ENCODE peak calls at places on chromosomes 16 and 17, in nine cellular contexts. F, U, Q, A, L, H, I, B and E are unnamed samples.

GRCh38 chr17:16980813-16981731 is 9.2 kb upstream of the TNFRSF13B start:
- DNase-seq in F (peak), U (no peak), Q (peak), A (no peak), L (no peak), H (no peak), I (no peak), B (peak), E (peak)

GRCh38 chr17:13513039-13513405 is 88.7 kb downstream of the HS3ST3A1 start:
- DNase-seq in F (peak), U (no peak), Q (no peak), A (no peak), L (no peak), H (no peak), I (no peak), B (peak), E (no peak)

GRCh38 chr16:80824623-80825364 is 20.4 kb upstream of the CDYL2 start:
- DNase-seq in F (peak), U (no peak), Q (no peak), A (no peak), L (no peak), H (no peak), I (no peak), B (peak), E (no peak)

GRCh38 chr17:43637563-43638323 is 24.0 kb downstream of the MEOX1 start:
- DNase-seq in F (no peak), U (no peak), Q (no peak), A (no peak), L (no peak), H (no peak), I (no peak), B (no peak), E (no peak)

GRCh38 chr17:73089918-73090317 is 2.6 kb downstream of the SLC39A11 start:
- DNase-seq in F (no peak), U (no peak), Q (no peak), A (peak), L (no peak), H (no peak), I (no peak), B (no peak), E (no peak)

GRCh38 chr17:47735536-47736011 is 2.5 kb downstream of the TBX21 start:
- DNase-seq in F (no peak), U (no peak), Q (no peak), A (no peak), L (no peak), H (no peak), I (no peak), B (no peak), E (peak)

GRCh38 chr17:7330099-7331015 is 1.2 kb upstream of the NEURL4 start:
- DNase-seq in F (peak), U (peak), Q (peak), A (peak), L (peak), H (peak), I (peak), B (peak), E (peak)

GRCh38 chr16:71205482-71206131 is 24.9 kb downstream of the HYDIN start:
- DNase-seq in F (no peak), U (no peak), Q (peak), A (peak), L (no peak), H (no peak), I (no peak), B (no peak), E (no peak)

GRCh38 chr17:44087319-44087718 is 16.8 kb downstream of the G6PC3 start:
- DNase-seq in F (peak), U (no peak), Q (no peak), A (no peak), L (no peak), H (no peak), I (no peak), B (no peak), E (no peak)

GRCh38 chr17:65055708-65056638 is 567 bp downstream of the GNA13 start:
- DNase-seq in F (peak), U (no peak), Q (peak), A (peak), L (peak), H (peak), I (peak), B (peak), E (peak)

GRCh38 chr17:78484300-78485159 is 92.7 kb downstream of the DNAH17 start:
- DNase-seq in F (peak), U (no peak), Q (no peak), A (no peak), L (peak), H (peak), I (peak), B (no peak), E (peak)

GRCh38 chr17:63910096-63910495 is 962 bp downstream of the CSHL1 start:
- DNase-seq in F (no peak), U (no peak), Q (no peak), A (no peak), L (no peak), H (no peak), I (no peak), B (no peak), E (no peak)

GRCh38 chr16:9447195-9447551 is 355.7 kb downstream of the HAPSTR1 start:
- DNase-seq in F (no peak), U (no peak), Q (no peak), A (no peak), L (no peak), H (no peak), I (no peak), B (no peak), E (no peak)

GRCh38 chr17:72890711-72891110 is 201.8 kb downstream of the SLC39A11 start:
- DNase-seq in F (no peak), U (no peak), Q (no peak), A (no peak), L (no peak), H (no peak), I (no peak), B (peak), E (no peak)

GRCh38 chr16:81937305-81938038 is 73.8 kb downstream of the SDR42E1 start:
- DNase-seq in F (no peak), U (no peak), Q (no peak), A (no peak), L (no peak), H (no peak), I (no peak), B (peak), E (no peak)

GRCh38 chr16:17937003-17937402 is 399.5 kb downstream of the NPIPA8 start:
- DNase-seq in F (no peak), U (no peak), Q (no peak), A (no peak), L (no peak), H (no peak), I (no peak), B (peak), E (no peak)

GRCh38 chr17:77391668-77392375 is 251.1 kb downstream of the SEC14L1 start:
- DNase-seq in F (peak), U (no peak), Q (peak), A (no peak), L (no peak), H (no peak), I (no peak), B (peak), E (no peak)

GRCh38 chr17:41071606-41072375 is 6.1 kb upstream of the KRTAP2-4 start:
- DNase-seq in F (no peak), U (no peak), Q (no peak), A (no peak), L (no peak), H (no peak), I (no peak), B (no peak), E (no peak)

GRCh38 chr16:12062343-12063003 is 85.9 kb downstream of the SNX29 start:
- DNase-seq in F (no peak), U (no peak), Q (peak), A (no peak), L (no peak), H (no peak), I (no peak), B (peak), E (no peak)

GRCh38 chr16:13781579-13782338 is 138.2 kb upstream of the ERCC4 start:
- DNase-seq in F (no peak), U (no peak), Q (no peak), A (no peak), L (no peak), H (no peak), I (no peak), B (no peak), E (no peak)

GRCh38 chr17:53150101-53150698 is 672.5 kb upstream of the KIF2B start:
- DNase-seq in F (peak), U (no peak), Q (no peak), A (no peak), L (no peak), H (no peak), I (no peak), B (no peak), E (no peak)

GRCh38 chr16:50585331-50585776 is 37.2 kb downstream of the NKD1 start:
- DNase-seq in F (no peak), U (no peak), Q (peak), A (no peak), L (no peak), H (no peak), I (no peak), B (peak), E (no peak)